ENCODE peak calls at places on chromosome 14, in four cellular contexts. One of them, this sample, is unnamed.

GRCh38 chr14:44963775-44964380 is 1.9 kb downstream of the TOGARAM1 start:
- DNase-seq in body of pancreas: no peak
- DNase-seq in fibroblast of the aortic adventitia: peak
- DNase-seq in mammary epithelial cell: peak
- DNase-seq in this sample: no peak

GRCh38 chr14:92982941-92983340 is 60.0 kb downstream of the CHGA start:
- DNase-seq in body of pancreas: no peak
- DNase-seq in fibroblast of the aortic adventitia: no peak
- DNase-seq in mammary epithelial cell: peak
- DNase-seq in this sample: no peak

GRCh38 chr14:82075566-82075965 is 541.9 kb upstream of the SEL1L start:
- DNase-seq in body of pancreas: peak
- DNase-seq in fibroblast of the aortic adventitia: no peak
- DNase-seq in mammary epithelial cell: no peak
- DNase-seq in this sample: no peak

GRCh38 chr14:99122521-99123125 is 149.4 kb downstream of the BCL11B start:
- DNase-seq in body of pancreas: no peak
- DNase-seq in fibroblast of the aortic adventitia: no peak
- DNase-seq in mammary epithelial cell: no peak
- DNase-seq in this sample: no peak

GRCh38 chr14:33848706-33849454 is 102.0 kb downstream of the EGLN3 start:
- DNase-seq in body of pancreas: peak
- DNase-seq in fibroblast of the aortic adventitia: peak
- DNase-seq in mammary epithelial cell: peak
- DNase-seq in this sample: peak

GRCh38 chr14:51448831-51449665 is 202.7 kb upstream of the FRMD6 start:
- DNase-seq in body of pancreas: peak
- DNase-seq in fibroblast of the aortic adventitia: peak
- DNase-seq in mammary epithelial cell: peak
- DNase-seq in this sample: peak

GRCh38 chr14:70005281-70005805 is 126.1 kb downstream of the SMOC1 start:
- DNase-seq in body of pancreas: peak
- DNase-seq in fibroblast of the aortic adventitia: no peak
- DNase-seq in mammary epithelial cell: no peak
- DNase-seq in this sample: no peak

GRCh38 chr14:71680733-71681387 is 251.4 kb upstream of the RGS6 start:
- DNase-seq in body of pancreas: no peak
- DNase-seq in fibroblast of the aortic adventitia: no peak
- DNase-seq in mammary epithelial cell: no peak
- DNase-seq in this sample: no peak

GRCh38 chr14:35121026-35121886 is 534 bp downstream of the PPP2R3C start:
- DNase-seq in body of pancreas: no peak
- DNase-seq in fibroblast of the aortic adventitia: peak
- DNase-seq in mammary epithelial cell: no peak
- DNase-seq in this sample: peak

GRCh38 chr14:36467332-36467731 is 52.7 kb downstream of the NKX2-1 start:
- DNase-seq in body of pancreas: no peak
- DNase-seq in fibroblast of the aortic adventitia: no peak
- DNase-seq in mammary epithelial cell: peak
- DNase-seq in this sample: no peak

GRCh38 chr14:75978249-75978731 is 3.5 kb downstream of the TGFB3 start:
- DNase-seq in body of pancreas: no peak
- DNase-seq in fibroblast of the aortic adventitia: no peak
- DNase-seq in mammary epithelial cell: no peak
- DNase-seq in this sample: no peak

GRCh38 chr14:77303417-77304156 is 17.1 kb downstream of the POMT2 start:
- DNase-seq in body of pancreas: no peak
- DNase-seq in fibroblast of the aortic adventitia: peak
- DNase-seq in mammary epithelial cell: peak
- DNase-seq in this sample: peak

GRCh38 chr14:106845286-106846087 is 1319.1 kb downstream of the TMEM121 start:
- DNase-seq in body of pancreas: peak
- DNase-seq in fibroblast of the aortic adventitia: no peak
- DNase-seq in mammary epithelial cell: peak
- DNase-seq in this sample: peak

DNA sequence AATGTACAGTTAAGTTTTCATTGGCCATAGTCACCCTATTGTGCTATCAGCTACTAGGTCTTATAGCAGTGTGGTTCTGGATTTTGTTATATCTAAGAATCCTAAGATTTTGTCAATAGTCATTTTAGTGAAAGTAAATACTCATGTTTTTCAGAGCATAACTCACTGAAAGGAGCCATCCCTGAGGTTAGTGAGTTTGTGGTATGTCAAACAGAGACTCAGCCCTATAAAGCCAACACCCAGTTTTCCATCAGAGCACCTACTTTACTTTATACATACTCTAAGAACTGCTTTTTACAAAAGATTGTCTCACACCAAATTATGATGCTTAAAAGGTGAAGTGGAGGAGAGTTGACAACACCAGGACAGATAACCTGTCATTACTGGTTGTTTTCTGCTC is 686.3 kb upstream of the LRFN5 start:
- DNase-seq in body of pancreas: no peak
- DNase-seq in fibroblast of the aortic adventitia: no peak
- DNase-seq in mammary epithelial cell: no peak
- DNase-seq in this sample: no peak
- H3K4me3 ChIP-seq in body of pancreas: no peak
- H3K4me3 ChIP-seq in fibroblast of the aortic adventitia: no peak
- H3K4me3 ChIP-seq in mammary epithelial cell: no peak
- H3K4me3 ChIP-seq in this sample: no peak

GRCh38 chr14:105446971-105447370 is 27.3 kb downstream of the MTA1 start:
- DNase-seq in body of pancreas: no peak
- DNase-seq in fibroblast of the aortic adventitia: no peak
- DNase-seq in mammary epithelial cell: no peak
- DNase-seq in this sample: no peak
- TF ChIP-seq CTCF in body of pancreas: no peak
- TF ChIP-seq CTCF in fibroblast of the aortic adventitia: no peak
- TF ChIP-seq CTCF in mammary epithelial cell: no peak
- TF ChIP-seq CTCF in this sample: no peak

GRCh38 chr14:102927878-102928411 is 5.5 kb downstream of the AMN start:
- DNase-seq in body of pancreas: no peak
- DNase-seq in fibroblast of the aortic adventitia: no peak
- DNase-seq in mammary epithelial cell: no peak
- DNase-seq in this sample: no peak
- H3K4me3 ChIP-seq in body of pancreas: no peak
- H3K4me3 ChIP-seq in fibroblast of the aortic adventitia: no peak
- H3K4me3 ChIP-seq in mammary epithelial cell: no peak
- H3K4me3 ChIP-seq in this sample: peak

GRCh38 chr14:24395609-24396580 is 2.9 kb upstream of the NYNRIN start:
- DNase-seq in body of pancreas: no peak
- DNase-seq in fibroblast of the aortic adventitia: peak
- DNase-seq in mammary epithelial cell: peak
- DNase-seq in this sample: peak

GRCh38 chr14:24390696-24391468 is 7.9 kb upstream of the NYNRIN start:
- DNase-seq in body of pancreas: no peak
- DNase-seq in fibroblast of the aortic adventitia: no peak
- DNase-seq in mammary epithelial cell: no peak
- DNase-seq in this sample: peak

GRCh38 chr14:24389266-24389855 is 9.4 kb upstream of the NYNRIN start:
- DNase-seq in body of pancreas: no peak
- DNase-seq in fibroblast of the aortic adventitia: peak
- DNase-seq in mammary epithelial cell: no peak
- DNase-seq in this sample: peak

GRCh38 chr14:24394275-24394674 is 4.5 kb upstream of the NYNRIN start:
- DNase-seq in body of pancreas: no peak
- DNase-seq in fibroblast of the aortic adventitia: no peak
- DNase-seq in mammary epithelial cell: no peak
- DNase-seq in this sample: no peak

DNA sequence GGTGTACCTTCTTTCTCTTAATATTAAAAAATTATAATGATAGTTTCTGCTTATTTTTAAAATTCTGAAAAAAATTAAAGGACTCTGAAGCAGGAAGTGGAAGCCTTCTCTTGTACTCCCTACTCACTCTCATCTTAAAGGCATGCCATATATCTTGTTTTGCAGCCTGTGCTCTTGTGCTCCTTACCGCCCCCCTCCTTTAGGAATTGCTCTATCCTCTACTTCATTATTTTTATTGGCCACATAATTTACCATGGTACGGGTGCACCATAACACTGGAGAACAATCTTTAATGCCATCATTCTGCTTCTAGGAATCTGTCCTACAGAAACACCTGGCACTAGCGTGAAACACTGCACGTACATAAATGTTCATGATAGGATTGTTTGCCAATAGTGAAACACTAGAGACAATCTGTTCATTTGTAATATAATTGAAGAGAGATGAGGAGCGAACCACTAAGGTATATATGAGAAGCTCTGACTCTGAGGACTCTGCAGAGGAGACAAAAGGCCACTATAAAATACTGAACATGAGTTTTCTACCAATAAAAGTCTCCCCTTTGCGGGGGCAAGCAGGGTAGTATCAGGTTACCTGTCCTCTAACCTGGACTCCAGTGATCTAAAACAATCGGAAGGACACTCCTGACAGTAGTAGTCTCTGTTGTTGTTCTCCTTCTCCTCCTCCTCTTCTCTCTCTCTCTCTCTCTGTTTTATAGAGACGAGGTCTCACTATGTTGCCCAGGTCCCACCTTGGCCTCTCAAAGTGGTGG is 6.3 kb upstream of the NYNRIN start:
- DNase-seq in body of pancreas: no peak
- DNase-seq in fibroblast of the aortic adventitia: peak
- DNase-seq in mammary epithelial cell: peak
- DNase-seq in this sample: peak
- TF ChIP-seq CTCF in body of pancreas: no peak
- TF ChIP-seq CTCF in fibroblast of the aortic adventitia: peak
- TF ChIP-seq CTCF in mammary epithelial cell: peak
- TF ChIP-seq CTCF in this sample: peak

This sample was measured in cardiac fibroblast.